ENCODE peak calls at places on chromosomes 16 and 17, in six cellular contexts. I, L, F, D, N and H are unnamed samples.

GRCh38 chr17:50098583-50098982 is 3.4 kb downstream of the PDK2 start:
- DNase-seq in I (no peak), L (no peak), F (no peak), D (no peak), N (no peak), H (no peak)

GRCh38 chr17:36812762-36813161 is 124.5 kb upstream of the LHX1 start:
- DNase-seq in I (no peak), L (no peak), F (peak; percentile 50), D (peak; percentile 53), N (no peak), H (no peak)

GRCh38 chr16:59684911-59685310 is 950.8 kb upstream of the GOT2 start:
- DNase-seq in I (no peak), L (no peak), F (no peak), D (no peak), N (no peak), H (no peak)

GRCh38 chr17:9256944-9257629 is 235.8 kb downstream of the NTN1 start:
- DNase-seq in I (no peak), L (no peak), F (no peak), D (no peak), N (no peak), H (no peak)

GRCh38 chr17:6823011-6823442 is 8.5 kb downstream of the TEKT1 start:
- DNase-seq in I (no peak), L (no peak), F (no peak), D (peak; percentile 25), N (no peak), H (no peak)

GRCh38 chr17:81391964-81392908 is 3.0 kb upstream of the BAHCC1 start:
- DNase-seq in I (no peak), L (no peak), F (no peak), D (no peak), N (no peak), H (peak; percentile 62)

GRCh38 chr16:68116256-68116853 is 31.2 kb downstream of the NFATC3 start:
- DNase-seq in I (no peak), L (no peak), F (no peak), D (no peak), N (no peak), H (no peak)

GRCh38 chr17:9513266-9513665 is 62.4 kb downstream of the STX8 start:
- DNase-seq in I (no peak), L (no peak), F (no peak), D (no peak), N (no peak), H (no peak)

GRCh38 chr16:75385507-75386152 is 47.7 kb downstream of the CFDP1 start:
- DNase-seq in I (no peak), L (no peak), F (no peak), D (peak; percentile 63), N (peak; percentile 76), H (no peak)

GRCh38 chr16:23288209-23288608 is 13.9 kb upstream of the SCNN1B start:
- DNase-seq in I (no peak), L (no peak), F (no peak), D (no peak), N (no peak), H (no peak)

GRCh38 chr17:79729761-79730160 is 982 bp upstream of the ENPP7 start:
- DNase-seq in I (no peak), L (no peak), F (no peak), D (no peak), N (no peak), H (no peak)

GRCh38 chr16:24670623-24671454 is 58.6 kb upstream of the TNRC6A start:
- DNase-seq in I (no peak), L (peak; percentile 70), F (peak; percentile 53), D (peak; percentile 85), N (peak; percentile 90), H (peak; percentile 58)

GRCh38 chr17:78817123-78817522 is 23.5 kb downstream of the USP36 start:
- DNase-seq in I (peak; percentile 38), L (no peak), F (no peak), D (no peak), N (no peak), H (no peak)

GRCh38 chr16:74998481-74999207 is at the start of gene ZNRF1:
- DNase-seq in I (peak; percentile 68), L (peak; percentile 87), F (peak; percentile 95), D (peak; percentile 80), N (peak; percentile 56), H (peak; percentile 90)

GRCh38 chr16:65154321-65154720 is 32.5 kb upstream of the CDH11 start:
- DNase-seq in I (no peak), L (no peak), F (peak; percentile 55), D (peak; percentile 15), N (no peak), H (no peak)

GRCh38 chr16:6076631-6077030 is 979.0 kb upstream of the EEF2KMT start:
- DNase-seq in I (no peak), L (no peak), F (no peak), D (no peak), N (no peak), H (no peak)

GRCh38 chr16:75252946-75253911 is 1.8 kb upstream of the BCAR1 start:
- DNase-seq in I (no peak), L (peak; percentile 39), F (peak; percentile 40), D (no peak), N (no peak), H (peak; percentile 27)

GRCh38 chr16:47073223-47074155 is 70.3 kb downstream of the NETO2 start:
- DNase-seq in I (no peak), L (no peak), F (no peak), D (no peak), N (no peak), H (no peak)